ENCODE peak calls at places on chromosome 22, in seven cellular contexts. T is IMR-90, W is heart left ventricle, D is endodermal cell, K is heart right ventricle, F is bronchial epithelial cell, I is HL-60. V is an unnamed sample. For H3K27me3, the result is how much of the 10 kb centered on the place peaks cover.

GRCh38 chr22:48748860-48749554 is 1078.7 kb downstream of the BRD1 start:
- DNase-seq in W (no peak), I (no peak), D (no peak), K (no peak), F (no peak), T (no peak), V (no peak)

GRCh38 chr22:46984751-46985506 is 222.5 kb downstream of the TBC1D22A start:
- DNase-seq in K (no peak), D (no peak), W (no peak), I (no peak), T (peak), F (peak), V (no peak)

GRCh38 chr22:41237707-41238569 is 2.8 kb downstream of the CHADL start:
- DNase-seq in I (peak), D (peak), W (peak), K (peak), T (peak), F (peak), V (peak)

GRCh38 chr22:29030016-29030617 is 31.5 kb downstream of the C22orf31 start:
- DNase-seq in F (peak), K (no peak), I (no peak), T (no peak), D (peak), W (no peak), V (no peak)

GRCh38 chr22:46335201-46336118 is at the start of gene TRMU:
- DNase-seq in F (peak), D (peak), K (peak), W (peak), I (peak), T (peak), V (peak)

GRCh38 chr22:30036656-30037055 is 43.6 kb upstream of the HORMAD2 start:
- DNase-seq in D (no peak), K (no peak), I (no peak), W (no peak), F (peak), T (peak), V (no peak)

GRCh38 chr22:49664371-49664881 is 163.2 kb downstream of the BRD1 start:
- DNase-seq in T (no peak), D (peak), K (no peak), F (no peak), I (no peak), W (peak), V (no peak)

GRCh38 chr22:30584441-30584840 is 7.3 kb downstream of the PES1 start:
- DNase-seq in W (no peak), I (no peak), F (no peak), T (no peak), K (no peak), D (no peak), V (no peak)

GRCh38 chr22:46513908-46514550 is 23.4 kb downstream of the CELSR1 start:
- DNase-seq in I (no peak), T (no peak), W (no peak), F (peak), K (no peak), D (no peak), V (peak)

GRCh38 chr22:29385748-29386147 is 2.6 kb downstream of the AP1B1 start:
- DNase-seq in D (no peak), W (no peak), K (no peak), T (no peak), F (peak), I (peak), V (peak)

GRCh38 chr22:30243671-30244465 is 2.7 kb downstream of the LIF start:
- DNase-seq in T (no peak), I (no peak), W (no peak), F (no peak), D (no peak), K (no peak), V (no peak)

GRCh38 chr22:21860640-21861039 is 6.8 kb downstream of the MAPK1 start:
- DNase-seq in F (no peak), I (no peak), D (no peak), K (no peak), T (no peak), W (no peak), V (no peak)

GRCh38 chr22:25672685-25673084 is 69.3 kb upstream of the MYO18B start:
- DNase-seq in K (no peak), F (no peak), T (peak), W (no peak), D (no peak), I (no peak), V (no peak)

DNA sequence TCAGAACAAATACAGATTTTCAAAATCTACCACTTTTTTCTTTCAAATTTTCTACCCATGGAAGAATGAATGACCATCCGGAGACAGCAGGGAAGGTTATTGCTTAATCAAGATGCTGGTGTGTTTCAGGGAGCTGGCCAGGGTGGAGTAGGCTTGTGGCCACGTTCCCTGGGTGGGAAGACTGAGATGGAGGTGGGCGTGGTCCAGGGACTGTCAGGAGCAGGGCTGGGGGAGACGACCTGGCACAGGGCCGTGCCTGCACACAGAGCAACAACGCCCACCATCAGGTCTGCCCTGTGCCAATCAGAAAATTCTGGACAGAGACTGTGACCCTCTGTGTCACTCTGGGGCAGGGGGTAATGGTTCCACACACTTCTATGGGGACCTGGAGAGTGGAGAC is 7.1 kb upstream of the APOBEC3H start:
- DNase-seq in F (no peak), K (no peak), I (no peak), D (no peak), W (no peak), T (no peak), V (no peak)
- TF ChIP-seq CTCF in F (no peak), K (no peak), I (no peak), D (no peak), W (no peak), T (no peak), V (no peak)

DNA sequence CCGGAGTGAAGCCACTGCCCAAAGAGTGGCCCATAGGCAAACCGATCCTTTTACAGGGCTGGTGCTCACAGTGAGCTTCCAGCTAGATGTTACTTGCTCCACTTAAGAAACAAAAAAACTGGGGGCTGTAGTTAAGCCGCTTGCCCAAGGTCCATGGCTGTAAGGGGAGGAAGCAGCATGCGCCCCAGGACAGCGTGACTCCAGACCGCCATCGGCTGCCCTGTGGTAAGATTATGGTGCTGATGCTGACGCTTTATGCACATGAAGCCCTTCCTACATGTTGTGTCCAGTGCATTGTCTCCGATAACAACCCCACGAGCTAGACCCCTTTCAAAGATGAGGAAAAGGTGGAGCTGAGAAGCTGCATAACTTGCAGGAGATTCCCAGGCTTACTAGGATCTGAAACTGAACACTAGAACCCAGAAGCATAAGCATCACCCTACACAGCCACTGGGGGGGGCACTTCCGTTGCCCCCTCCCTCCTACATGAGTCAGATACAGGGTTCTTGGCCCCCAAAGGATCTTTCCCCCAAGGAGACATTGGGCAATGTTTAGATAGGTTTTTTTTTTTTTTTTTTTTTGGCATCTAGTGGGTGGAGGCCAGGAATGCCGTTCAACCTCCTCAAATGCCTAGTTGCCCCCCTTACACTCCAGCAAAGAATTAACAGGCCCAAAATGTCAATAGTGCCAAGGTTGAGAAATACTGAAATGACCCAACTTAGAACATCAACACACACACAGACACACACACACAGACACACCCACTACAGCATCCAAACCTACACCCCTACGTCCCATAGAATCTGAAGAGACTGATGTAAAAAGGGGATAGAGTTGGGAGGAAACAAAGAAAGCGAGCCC is 53.9 kb downstream of the MN1 start:
- DNase-seq in T (no peak), F (peak), K (no peak), W (no peak), D (no peak), I (no peak), V (no peak)
- H3K4me3 ChIP-seq in T (no peak), F (no peak), K (no peak), W (no peak), D (no peak), I (no peak), V (no peak)

GRCh38 chr22:50734343-50734771 is 3.6 kb upstream of the ACR start:
- DNase-seq in I (no peak), T (no peak), K (peak), F (no peak), D (no peak), W (no peak), V (no peak)

GRCh38 chr22:50733521-50734342 is 4.3 kb upstream of the ACR start:
- DNase-seq in K (peak), I (no peak), F (no peak), T (peak), W (no peak), D (no peak), V (no peak)

GRCh38 chr22:50731811-50732624 is 6.0 kb upstream of the ACR start:
- DNase-seq in K (peak), I (peak), T (peak), F (peak), W (peak), D (peak), V (peak)

GRCh38 chr22:50730941-50731661 is 6.9 kb upstream of the ACR start:
- DNase-seq in I (no peak), W (peak), D (no peak), K (peak), T (no peak), F (peak), V (no peak)

GRCh38 chr22:50732681-50733080 is 5.3 kb upstream of the ACR start:
- DNase-seq in F (no peak), I (no peak), D (no peak), T (no peak), K (peak), W (peak), V (no peak)
- H3K27me3 ChIP-seq in F (under half), I (under half), D (under half), T (under half), K (under half), W (under half), V (under half)

GRCh38 chr22:42428760-42429159 is 3.4 kb downstream of the NFAM1 start:
- DNase-seq in I (no peak), K (no peak), F (no peak), T (no peak), D (peak), W (no peak), V (no peak)
- TF ChIP-seq CTCF in I (no peak), K (no peak), F (no peak), T (no peak), D (no peak), W (no peak), V (no peak)

GRCh38 chr22:37639771-37640590 is 512 bp downstream of the SH3BP1 start:
- DNase-seq in W (no peak), F (no peak), D (peak), T (no peak), K (no peak), I (peak), V (no peak)

GRCh38 chr22:37636186-37636948 is 3.1 kb upstream of the SH3BP1 start:
- DNase-seq in F (no peak), K (no peak), D (no peak), W (no peak), I (peak), T (peak), V (peak)

GRCh38 chr22:37639070-37639760 is at the start of gene SH3BP1:
- DNase-seq in D (peak), K (peak), I (no peak), F (no peak), W (peak), T (no peak), V (peak)

GRCh38 chr22:37636949-37637273 is 2.6 kb upstream of the SH3BP1 start:
- DNase-seq in F (no peak), K (no peak), W (no peak), D (no peak), I (no peak), T (no peak), V (no peak)

DNA sequence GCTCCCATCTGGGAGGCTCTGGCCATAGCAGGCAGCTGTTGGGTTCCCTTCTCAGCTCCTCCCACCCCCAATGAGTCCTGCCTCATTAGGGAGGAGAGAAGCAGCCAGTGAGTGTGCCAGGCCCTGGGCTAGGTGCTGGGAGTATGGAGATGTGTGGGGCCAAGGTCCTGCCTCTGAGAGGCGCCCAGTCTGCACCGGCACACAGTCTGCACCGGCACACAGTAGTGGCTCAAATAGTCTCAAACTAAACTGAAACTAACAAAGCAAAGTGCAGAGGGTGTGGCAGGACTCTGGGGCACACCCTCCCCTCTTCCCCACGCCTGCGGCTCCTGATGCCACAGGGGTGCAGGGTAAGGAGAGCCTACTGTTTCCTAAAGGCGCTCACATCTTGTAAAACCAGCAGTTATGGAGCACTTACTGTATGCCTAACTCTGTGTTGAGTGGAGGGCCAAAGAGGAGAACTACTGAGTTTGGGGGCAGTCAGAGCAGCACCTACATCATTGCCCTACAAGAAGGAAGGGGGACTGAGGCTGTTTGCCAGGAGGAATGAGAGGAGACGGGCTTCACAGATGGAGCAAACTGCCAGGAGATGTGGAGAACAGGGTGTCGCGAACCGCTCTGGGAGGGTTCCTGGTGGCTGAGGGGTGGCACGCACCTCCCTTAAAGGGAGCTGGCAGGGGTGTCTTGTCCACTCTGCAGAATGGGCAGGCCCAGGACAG is 959 bp upstream of the SH3BP1 start:
- DNase-seq in T (no peak), D (peak), K (no peak), F (peak), I (no peak), W (no peak), V (no peak)
- H3K4me3 ChIP-seq in T (no peak), D (peak), K (peak), F (peak), I (no peak), W (peak), V (peak)

DNA sequence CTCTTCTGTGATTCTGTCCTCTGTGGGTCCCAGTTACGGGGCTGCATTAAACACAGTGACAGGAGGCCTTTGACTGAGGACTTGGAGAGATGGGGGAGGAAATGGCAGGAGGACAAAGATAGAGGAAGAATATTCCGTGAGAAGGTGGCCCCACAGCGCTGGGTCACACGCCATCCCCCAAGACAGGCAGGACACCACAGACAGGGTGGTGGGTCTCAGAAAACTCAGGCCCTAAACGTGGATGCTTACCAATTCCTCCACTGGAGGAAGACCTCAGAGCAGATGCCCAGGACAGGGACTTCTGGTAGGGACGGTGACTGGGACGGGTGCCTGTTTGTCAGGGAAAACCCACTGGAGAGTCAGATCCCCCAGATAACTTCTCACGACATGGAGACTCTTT is 34.0 kb downstream of the IGLL5 start:
- DNase-seq in K (no peak), F (no peak), T (no peak), W (no peak), D (no peak), I (no peak), V (no peak)
- H3K27me3 ChIP-seq in K (under half), F (under half), T (under half), W (under half), D (under half), I (under half), V (under half)

GRCh38 chr22:17665248-17665647 is 26.7 kb downstream of the BCL2L13 start:
- DNase-seq in T (no peak), D (no peak), K (no peak), W (no peak), F (no peak), I (peak), V (no peak)
- TF ChIP-seq CTCF in T (no peak), D (no peak), K (no peak), W (no peak), F (no peak), I (no peak), V (no peak)

GRCh38 chr22:17430298-17430900 is 61.1 kb downstream of the CECR2 start:
- DNase-seq in T (no peak), W (no peak), K (peak), I (no peak), D (no peak), F (no peak), V (no peak)
- H3K4me3 ChIP-seq in T (no peak), W (no peak), K (no peak), I (no peak), D (no peak), F (no peak), V (no peak)

V was measured in GM06990.